ENCODE peak calls at places on chromosomes 1 and 21, in seven cellular contexts. T is GM20000, Z is neural crest cell, H is PC-9, B is colonic mucosa, L is lower lobe of right lung, J is tibial nerve. K is an unnamed sample.

GRCh38 chr21:45972353-45972715 is 9.2 kb upstream of the COL6A1 start:
- DNase-seq in T (no peak), Z (no peak), H (no peak), B (no peak), L (peak), J (no peak), K (no peak)

GRCh38 chr1:226447932-226448670 is 40.2 kb upstream of the PARP1 start:
- DNase-seq in T (no peak), Z (no peak), H (no peak), B (no peak), L (no peak), J (no peak), K (no peak)

GRCh38 chr1:174217787-174218574 is 58.7 kb downstream of the RABGAP1L start:
- DNase-seq in T (no peak), Z (no peak), H (no peak), B (no peak), L (no peak), J (no peak), K (no peak)

GRCh38 chr1:95013948-95014574 is 58.7 kb downstream of the ALG14 start:
- DNase-seq in T (no peak), Z (no peak), H (no peak), B (no peak), L (no peak), J (no peak), K (no peak)

GRCh38 chr1:214280386-214281029 is 451 bp upstream of the SMYD2 start:
- DNase-seq in T (no peak), Z (peak), H (peak), B (peak), L (peak), J (no peak), K (no peak)

GRCh38 chr1:41918450-41919043 is at the start of gene HIVEP3:
- DNase-seq in T (no peak), Z (no peak), H (peak), B (no peak), L (no peak), J (no peak), K (no peak)

GRCh38 chr1:162285149-162285561 is 91.5 kb downstream of the SPATA46 start:
- DNase-seq in T (no peak), Z (no peak), H (peak), B (peak), L (peak), J (no peak), K (no peak)

GRCh38 chr1:93061895-93062792 is 16.9 kb upstream of the MTF2 start:
- DNase-seq in T (peak), Z (no peak), H (peak), B (peak), L (no peak), J (no peak), K (peak)

GRCh38 chr21:44791993-44792392 is 9.6 kb downstream of the UBE2G2 start:
- DNase-seq in T (no peak), Z (no peak), H (no peak), B (no peak), L (no peak), J (no peak), K (no peak)

GRCh38 chr1:212650228-212650627 is 41.7 kb downstream of the ATF3 start:
- DNase-seq in T (no peak), Z (no peak), H (no peak), B (no peak), L (no peak), J (no peak), K (no peak)

GRCh38 chr1:60234761-60235160 is 161.2 kb upstream of the C1orf87 start:
- DNase-seq in T (no peak), Z (no peak), H (no peak), B (no peak), L (no peak), J (no peak), K (no peak)

GRCh38 chr21:45592208-45592619 is 50.0 kb upstream of the SLC19A1 start:
- DNase-seq in T (peak), Z (no peak), H (no peak), B (no peak), L (peak), J (no peak), K (peak)

GRCh38 chr1:30101016-30101415 is 622.4 kb downstream of the MATN1 start:
- DNase-seq in T (no peak), Z (no peak), H (no peak), B (no peak), L (no peak), J (no peak), K (no peak)

GRCh38 chr1:207821464-207822045 is 69.7 kb downstream of the CD46 start:
- DNase-seq in T (no peak), Z (no peak), H (no peak), B (no peak), L (no peak), J (no peak), K (no peak)

GRCh38 chr1:232393010-232393833 is 236.7 kb downstream of the SIPA1L2 start:
- DNase-seq in T (no peak), Z (no peak), H (no peak), B (no peak), L (no peak), J (no peak), K (no peak)

GRCh38 chr1:67970088-67970487 is 80.3 kb downstream of the DIRAS3 start:
- DNase-seq in T (no peak), Z (no peak), H (no peak), B (no peak), L (no peak), J (no peak), K (no peak)

GRCh38 chr21:29261555-29262540 is 36.9 kb upstream of the BACH1 start:
- DNase-seq in T (no peak), Z (no peak), H (no peak), B (no peak), L (no peak), J (no peak), K (no peak)

GRCh38 chr1:3910049-3910731 is 10.1 kb upstream of the C1orf174 start:
- DNase-seq in T (no peak), Z (no peak), H (no peak), B (no peak), L (peak), J (no peak), K (no peak)

GRCh38 chr1:187762109-187762508 is 933.4 kb downstream of the PLA2G4A start:
- DNase-seq in T (no peak), Z (no peak), H (no peak), B (no peak), L (no peak), J (no peak), K (no peak)

GRCh38 chr1:116832268-116832931 is 77.3 kb upstream of the PTGFRN start:
- DNase-seq in T (no peak), Z (no peak), H (no peak), B (no peak), L (no peak), J (no peak), K (no peak)

GRCh38 chr1:161045749-161046573 is at the start of gene USF1:
- DNase-seq in T (peak), Z (peak), H (peak), B (peak), L (peak), J (peak), K (peak)

GRCh38 chr1:184000321-184000720 is 37.2 kb downstream of the COLGALT2 start:
- DNase-seq in T (no peak), Z (no peak), H (no peak), B (no peak), L (no peak), J (no peak), K (no peak)

GRCh38 chr1:180969429-180969828 is 53.2 kb downstream of the STX6 start:
- DNase-seq in T (no peak), Z (no peak), H (no peak), B (no peak), L (no peak), J (no peak), K (no peak)

GRCh38 chr21:29018540-29018939 is 609 bp downstream of the RWDD2B start:
- DNase-seq in T (no peak), Z (no peak), H (no peak), B (no peak), L (no peak), J (no peak), K (no peak)

GRCh38 chr1:227890451-227891222 is 57.1 kb downstream of the WNT9A start:
- DNase-seq in T (no peak), Z (no peak), H (no peak), B (peak), L (no peak), J (peak), K (no peak)

GRCh38 chr1:23101891-23102688 is 66.6 kb downstream of the LUZP1 start:
- DNase-seq in T (no peak), Z (no peak), H (no peak), B (peak), L (no peak), J (no peak), K (no peak)

GRCh38 chr1:174322202-174322862 is 125.4 kb upstream of the GPR52 start:
- DNase-seq in T (no peak), Z (no peak), H (no peak), B (no peak), L (no peak), J (no peak), K (no peak)

GRCh38 chr1:224540535-224540934 is 75.6 kb upstream of the CNIH3 start:
- DNase-seq in T (no peak), Z (no peak), H (no peak), B (no peak), L (no peak), J (no peak), K (no peak)

GRCh38 chr21:45219517-45219916 is 68.2 kb downstream of the POFUT2 start:
- DNase-seq in T (no peak), Z (no peak), H (no peak), B (no peak), L (no peak), J (no peak), K (no peak)

GRCh38 chr1:54287821-54288220 is 87.9 kb downstream of the MRPL37 start:
- DNase-seq in T (no peak), Z (no peak), H (no peak), B (no peak), L (no peak), J (no peak), K (no peak)

GRCh38 chr1:83075107-83075506 is 923.8 kb downstream of the TTLL7 start:
- DNase-seq in T (no peak), Z (no peak), H (no peak), B (no peak), L (no peak), J (no peak), K (no peak)

GRCh38 chr1:210654176-210654786 is 325.6 kb downstream of the HHAT start:
- DNase-seq in T (no peak), Z (no peak), H (no peak), B (no peak), L (no peak), J (no peak), K (no peak)

GRCh38 chr1:12174789-12175455 is 8.1 kb downstream of the TNFRSF1B start:
- DNase-seq in T (no peak), Z (peak), H (no peak), B (no peak), L (peak), J (no peak), K (no peak)

GRCh38 chr1:23930270-23930669 is 17.1 kb upstream of the CNR2 start:
- DNase-seq in T (no peak), Z (no peak), H (no peak), B (no peak), L (no peak), J (no peak), K (no peak)

GRCh38 chr21:31201548-31201947 is 142.5 kb downstream of the TIAM1 start:
- DNase-seq in T (peak), Z (no peak), H (no peak), B (no peak), L (no peak), J (peak), K (no peak)

DNA sequence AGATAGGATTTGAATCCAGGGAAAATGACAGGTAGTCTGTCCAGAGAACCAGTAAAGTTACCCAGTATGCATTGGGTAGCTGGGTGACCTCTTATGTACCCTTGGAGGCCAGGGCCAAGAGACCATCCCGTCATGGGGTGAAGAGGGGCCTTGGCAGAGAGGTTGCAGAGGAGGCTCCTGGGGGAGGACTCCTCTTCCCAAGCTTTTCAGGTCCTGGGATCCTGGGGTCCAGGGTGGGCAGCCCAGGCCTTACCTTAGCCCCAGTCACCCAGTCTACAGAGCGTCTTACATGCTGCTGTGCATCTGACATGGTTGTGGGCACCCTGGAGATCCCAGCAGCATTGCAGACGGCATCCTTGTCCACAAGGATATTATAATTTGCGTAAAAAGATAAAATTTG is 14.0 kb downstream of the PMF1 start:
- DNase-seq in T (no peak), Z (no peak), H (no peak), B (no peak), L (peak), J (no peak), K (no peak)
- TF ChIP-seq CTCF in T (no peak), Z (no peak), H (no peak), B (no peak), L (no peak), J (no peak), K (no peak)

DNA sequence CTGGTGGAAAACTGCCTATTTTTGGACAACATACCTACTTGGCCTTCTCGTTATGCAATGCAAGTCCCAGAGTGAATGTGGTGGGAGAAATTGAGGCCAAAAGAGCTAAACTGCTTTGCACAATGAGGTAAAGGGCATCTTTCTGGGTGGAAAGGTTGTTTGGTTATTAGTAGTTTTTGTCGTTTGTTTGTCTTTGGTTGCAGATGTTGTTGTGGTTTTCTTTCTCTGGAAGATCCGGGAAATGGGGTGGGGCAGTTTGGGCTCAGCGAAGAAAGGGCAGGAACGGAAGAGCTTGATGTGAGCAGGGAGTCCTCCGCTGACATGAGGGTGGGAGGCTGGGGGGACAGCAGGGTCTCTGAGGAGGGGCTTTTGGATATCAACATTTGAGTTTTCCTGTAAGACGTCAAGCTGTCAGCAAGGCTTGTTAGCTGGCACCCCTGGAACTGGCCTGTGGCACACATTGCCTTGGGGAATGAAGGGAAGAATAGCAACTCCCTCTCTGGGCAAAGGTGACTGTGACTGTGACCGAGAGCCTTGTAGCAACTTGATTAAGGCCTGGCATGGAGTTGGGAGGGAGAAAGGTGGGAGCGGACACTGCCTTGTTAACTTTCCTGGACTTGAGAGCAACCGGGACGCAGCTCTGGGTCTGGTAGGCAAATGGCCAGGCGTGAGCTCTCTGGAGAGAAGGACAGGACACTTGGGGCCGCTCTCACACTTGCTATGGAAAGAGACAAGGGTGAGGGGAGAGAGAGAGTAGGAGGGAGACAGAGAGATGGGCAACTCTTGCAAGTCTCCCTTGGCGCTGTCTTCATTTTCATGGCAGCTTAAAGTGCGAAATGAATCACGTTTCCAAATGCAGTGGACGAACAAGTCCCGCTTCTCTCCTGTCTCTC is 15.4 kb upstream of the OPRD1 start:
- DNase-seq in T (no peak), Z (no peak), H (no peak), B (no peak), L (no peak), J (no peak), K (no peak)
- TF ChIP-seq CTCF in T (no peak), Z (no peak), H (no peak), B (no peak), L (no peak), J (no peak), K (no peak)

DNA sequence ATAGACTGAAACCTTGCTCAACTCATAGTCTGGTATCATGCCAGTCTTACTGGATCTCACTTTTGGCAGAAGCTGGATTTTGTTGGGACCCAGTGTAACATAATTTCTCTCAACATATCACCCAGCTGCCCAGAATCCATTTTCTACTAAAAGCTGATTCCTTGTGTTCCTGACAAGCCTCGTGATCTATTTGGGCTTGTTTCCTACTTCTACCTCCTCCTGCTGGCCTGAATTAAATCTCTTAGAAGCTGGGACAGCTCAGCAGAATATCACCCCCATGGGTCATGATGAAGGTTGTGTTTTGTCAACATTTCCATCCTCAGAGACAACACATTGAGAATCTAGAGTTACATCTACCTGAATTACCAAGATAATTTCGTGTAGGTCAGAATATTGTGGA is 7.7 kb downstream of the GOLT1A start:
- DNase-seq in T (no peak), Z (no peak), H (no peak), B (no peak), L (no peak), J (no peak), K (no peak)
- TF ChIP-seq CTCF in T (no peak), Z (no peak), H (no peak), B (no peak), L (no peak), J (no peak), K (no peak)

GRCh38 chr1:229557913-229558414 is 543 bp downstream of the ABCB10 start:
- DNase-seq in T (peak), Z (peak), H (peak), B (peak), L (peak), J (no peak), K (peak)
- TF ChIP-seq CTCF in T (peak), Z (no peak), H (no peak), B (no peak), L (no peak), J (no peak), K (no peak)

GRCh38 chr1:37102656-37103382 is 68.5 kb upstream of the GRIK3 start:
- DNase-seq in T (no peak), Z (no peak), H (no peak), B (no peak), L (no peak), J (no peak), K (no peak)
- TF ChIP-seq CTCF in T (no peak), Z (no peak), H (no peak), B (no peak), L (no peak), J (no peak), K (no peak)

DNA sequence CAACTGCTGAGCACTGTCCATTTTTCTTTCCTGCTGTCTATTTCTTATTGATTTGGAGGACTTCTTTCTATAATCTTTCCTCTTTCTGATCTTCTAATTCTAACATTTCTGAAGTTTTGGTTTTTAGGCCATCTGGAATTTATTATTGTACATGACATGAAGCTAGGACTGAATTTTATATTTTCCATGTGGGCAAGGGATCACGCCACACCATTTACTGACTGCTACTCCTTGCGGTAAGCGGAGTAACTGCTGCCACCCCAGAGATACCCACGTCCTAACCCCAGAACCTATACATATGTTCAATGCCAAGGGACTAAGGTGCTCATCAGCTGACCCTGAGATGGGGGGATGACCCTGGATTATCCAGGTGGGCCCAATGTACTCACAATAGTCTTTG is 70.6 kb downstream of the NPHP4 start:
- DNase-seq in T (no peak), Z (no peak), H (no peak), B (no peak), L (no peak), J (no peak), K (no peak)
- TF ChIP-seq CTCF in T (no peak), Z (no peak), H (no peak), B (no peak), L (no peak), J (no peak), K (no peak)

GRCh38 chr1:51957618-51958017 is 32.9 kb downstream of the RAB3B start:
- DNase-seq in T (no peak), Z (no peak), H (no peak), B (peak), L (no peak), J (no peak), K (no peak)
- TF ChIP-seq CTCF in T (no peak), Z (no peak), H (no peak), B (no peak), L (no peak), J (no peak), K (no peak)

GRCh38 chr1:25904942-25905679 is 1.1 kb downstream of the STMN1 start:
- DNase-seq in T (peak), Z (peak), H (peak), B (peak), L (peak), J (peak), K (peak)
- TF ChIP-seq CTCF in T (no peak), Z (peak), H (no peak), B (no peak), L (no peak), J (no peak), K (peak)

K was measured in B cell.